ENCODE peak calls at places on chromosome 6, in ten cellular contexts. R, L, D, K, H, G, N, P, Y and C are unnamed samples.

GRCh38 chr6:110095101-110095500 is 84.4 kb downstream of the WASF1 start:
- DNase-seq in R (no peak), L (no peak), D (no peak), K (peak; percentile 37), H (no peak), G (no peak), N (no peak), P (no peak), Y (no peak), C (no peak)

GRCh38 chr6:125432968-125433367 is 131.2 kb upstream of the HDDC2 start:
- DNase-seq in R (no peak), L (no peak), D (no peak), K (no peak), H (no peak), G (no peak), N (no peak), P (no peak), Y (peak; percentile 14), C (no peak)

GRCh38 chr6:137571854-137572253 is 77.7 kb upstream of the OLIG3 start:
- DNase-seq in R (no peak), L (no peak), D (no peak), K (peak; percentile 24), H (no peak), G (no peak), N (no peak), P (peak; percentile 52), Y (peak; percentile 56), C (peak; percentile 63)

GRCh38 chr6:169854083-169854725 is 102.8 kb downstream of the ERMARD start:
- DNase-seq in R (no peak), L (no peak), D (no peak), K (no peak), H (no peak), G (no peak), N (no peak), P (no peak), Y (no peak), C (no peak)

GRCh38 chr6:159110748-159111147 is 58.5 kb upstream of the FNDC1 start:
- DNase-seq in R (no peak), L (no peak), D (no peak), K (no peak), H (no peak), G (no peak), N (no peak), P (no peak), Y (no peak), C (peak; percentile 46)

GRCh38 chr6:167825059-167825758 is 1.5 kb upstream of the AFDN start:
- DNase-seq in R (no peak), L (no peak), D (peak; percentile 46), K (peak; percentile 68), H (no peak), G (no peak), N (no peak), P (peak; percentile 73), Y (no peak), C (no peak)

GRCh38 chr6:168390746-168391400 is 50.1 kb upstream of the SMOC2 start:
- DNase-seq in R (no peak), L (peak; percentile 56), D (no peak), K (no peak), H (peak; percentile 56), G (no peak), N (no peak), P (no peak), Y (no peak), C (no peak)

GRCh38 chr6:31350973-31351733 is 5.8 kb downstream of the HLA-B start:
- DNase-seq in R (no peak), L (no peak), D (no peak), K (no peak), H (no peak), G (no peak), N (no peak), P (no peak), Y (no peak), C (no peak)

GRCh38 chr6:158038291-158039177 is 56.9 kb downstream of the SYNJ2 start:
- DNase-seq in R (no peak), L (peak; percentile 48), D (peak; percentile 35), K (no peak), H (peak; percentile 75), G (no peak), N (no peak), P (no peak), Y (no peak), C (no peak)

GRCh38 chr6:44423306-44423705 is 35.8 kb downstream of the CDC5L start:
- DNase-seq in R (no peak), L (no peak), D (no peak), K (no peak), H (no peak), G (no peak), N (no peak), P (no peak), Y (no peak), C (no peak)

GRCh38 chr6:46972521-46972920 is 50.8 kb upstream of the ADGRF5 start:
- DNase-seq in R (no peak), L (no peak), D (no peak), K (peak; percentile 63), H (no peak), G (no peak), N (no peak), P (no peak), Y (no peak), C (no peak)

GRCh38 chr6:123913858-123914257 is 110.2 kb downstream of the NKAIN2 start:
- DNase-seq in R (no peak), L (no peak), D (no peak), K (no peak), H (no peak), G (no peak), N (no peak), P (no peak), Y (no peak), C (no peak)
- H3K27ac ChIP-seq in R (no peak overlapping the region), L (no peak overlapping the region), D (no peak overlapping the region), K (no peak overlapping the region), H (no peak overlapping the region), G (no peak overlapping the region), N (no peak overlapping the region), P (no peak overlapping the region), Y (no peak overlapping the region), C (no peak overlapping the region)

GRCh38 chr6:148304976-148305375 is 37.7 kb upstream of the SASH1 start:
- DNase-seq in R (peak; percentile 43), L (no peak), D (no peak), K (peak; percentile 57), H (no peak), G (no peak), N (no peak), P (no peak), Y (no peak), C (no peak)
- H3K27ac ChIP-seq in R (peak overlapping the region; percentile 68), L (no peak overlapping the region), D (no peak overlapping the region), K (no peak overlapping the region), H (no peak overlapping the region), G (no peak overlapping the region), N (no peak overlapping the region), P (no peak overlapping the region), Y (no peak overlapping the region), C (no peak overlapping the region)

GRCh38 chr6:136037246-136037884 is 185.9 kb downstream of the PDE7B start:
- DNase-seq in R (no peak), L (no peak), D (peak; percentile 50), K (peak; percentile 76), H (no peak), G (no peak), N (no peak), P (no peak), Y (no peak), C (no peak)

GRCh38 chr6:136038531-136038930 is 187.0 kb downstream of the PDE7B start:
- DNase-seq in R (no peak), L (no peak), D (no peak), K (peak; percentile 58), H (no peak), G (no peak), N (no peak), P (no peak), Y (no peak), C (no peak)

GRCh38 chr6:136036601-136037000 is 185.1 kb downstream of the PDE7B start:
- DNase-seq in R (no peak), L (no peak), D (no peak), K (peak; percentile 65), H (no peak), G (no peak), N (no peak), P (no peak), Y (no peak), C (no peak)

GRCh38 chr6:136037885-136038460 is 186.5 kb downstream of the PDE7B start:
- DNase-seq in R (peak; percentile 34), L (peak; percentile 61), D (peak; percentile 59), K (peak; percentile 76), H (peak; percentile 53), G (no peak), N (no peak), P (no peak), Y (no peak), C (no peak)

DNA sequence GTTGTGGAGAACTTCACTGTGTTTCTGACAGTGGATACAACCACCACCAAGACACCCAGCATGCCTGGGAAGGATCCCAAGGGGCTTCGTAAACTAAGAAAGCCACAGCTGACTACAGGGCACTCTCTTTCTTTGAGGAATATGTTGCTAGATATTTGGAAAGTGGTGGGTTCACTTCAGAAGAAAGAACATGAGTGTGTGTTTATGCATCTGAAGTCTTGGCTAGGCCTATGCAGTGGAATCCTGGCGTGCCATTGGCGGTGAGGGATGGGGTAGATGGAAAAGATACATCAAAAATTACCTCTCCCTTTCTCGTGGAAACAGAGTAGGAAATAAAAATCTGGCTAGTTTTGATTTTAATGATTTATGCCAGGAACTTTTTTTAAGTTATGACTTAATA is 187.7 kb downstream of the PDE7B start:
- DNase-seq in R (no peak), L (no peak), D (no peak), K (peak; percentile 58), H (peak; percentile 57), G (no peak), N (no peak), P (no peak), Y (no peak), C (no peak)
- H3K27ac ChIP-seq in R (peak overlapping the region; percentile 34), L (no peak overlapping the region), D (peak overlapping the region; percentile 81), K (no peak overlapping the region), H (no peak overlapping the region), G (no peak overlapping the region), N (no peak overlapping the region), P (no peak overlapping the region), Y (no peak overlapping the region), C (no peak overlapping the region)

GRCh38 chr6:17281100-17281496 is at the start of gene RBM24:
- DNase-seq in R (peak; percentile 49), L (no peak), D (peak; percentile 66), K (peak; percentile 78), H (peak; percentile 79), G (peak; percentile 64), N (no peak), P (peak; percentile 74), Y (peak; percentile 89), C (peak; percentile 55)

GRCh38 chr6:17280138-17280537 is 1.0 kb upstream of the RBM24 start:
- DNase-seq in R (no peak), L (no peak), D (no peak), K (no peak), H (no peak), G (no peak), N (no peak), P (no peak), Y (peak; percentile 33), C (no peak)

GRCh38 chr6:17278289-17279061 is 2.7 kb upstream of the RBM24 start:
- DNase-seq in R (peak; percentile 32), L (no peak), D (no peak), K (peak; percentile 44), H (no peak), G (no peak), N (no peak), P (no peak), Y (no peak), C (peak; percentile 9)

GRCh38 chr6:17281497-17282481 is 628 bp downstream of the RBM24 start:
- DNase-seq in R (no peak), L (no peak), D (peak; percentile 51), K (peak; percentile 46), H (peak; percentile 64), G (no peak), N (no peak), P (peak; percentile 45), Y (peak; percentile 69), C (peak; percentile 13)

GRCh38 chr6:17280552-17281090 is 540 bp upstream of the RBM24 start:
- DNase-seq in R (no peak), L (peak; percentile 81), D (peak; percentile 64), K (peak; percentile 31), H (peak; percentile 82), G (peak; percentile 79), N (no peak), P (peak; percentile 47), Y (peak; percentile 77), C (peak; percentile 19)
- H3K27ac ChIP-seq in R (peak overlapping the region; percentile 39), L (no peak overlapping the region), D (peak overlapping the region; percentile 72), K (peak overlapping the region; percentile 99), H (no peak overlapping the region), G (peak overlapping the region; percentile 98), N (no peak overlapping the region), P (no peak overlapping the region), Y (no peak overlapping the region), C (no peak overlapping the region)